ENCODE peak calls at places on chromosomes 11 and 22, in four cellular contexts. One of them, this sample, is unnamed.
A peak's percentile ranks its signal among the peaks of the same experiment; 100 is the strongest.

GRCh38 chr11:111585371-111585770 is 16.9 kb upstream of the SIK2 start:
- DNase-seq in breast epithelium: no peak
- DNase-seq in colonic mucosa: no peak
- DNase-seq in effector memory CD4-positive, alpha-beta T cell: no peak
- DNase-seq in this sample: no peak

GRCh38 chr11:106463154-106463553 is 385.7 kb downstream of the AASDHPPT start:
- DNase-seq in colonic mucosa: no peak
- DNase-seq in breast epithelium: no peak
- DNase-seq in effector memory CD4-positive, alpha-beta T cell: no peak
- DNase-seq in this sample: no peak

GRCh38 chr11:3134651-3135490 is 30.2 kb downstream of the OSBPL5 start:
- DNase-seq in breast epithelium: no peak
- DNase-seq in effector memory CD4-positive, alpha-beta T cell: no peak
- DNase-seq in colonic mucosa: no peak
- DNase-seq in this sample: no peak

GRCh38 chr11:131866535-131867400 is 496.4 kb downstream of the NTM start:
- DNase-seq in effector memory CD4-positive, alpha-beta T cell: no peak
- DNase-seq in colonic mucosa: no peak
- DNase-seq in breast epithelium: no peak
- DNase-seq in this sample: no peak

GRCh38 chr11:73464347-73464746 is 88.1 kb downstream of the RELT start:
- DNase-seq in effector memory CD4-positive, alpha-beta T cell: no peak
- DNase-seq in breast epithelium: no peak
- DNase-seq in colonic mucosa: no peak
- DNase-seq in this sample: no peak

GRCh38 chr22:43148581-43148980 is 2.8 kb upstream of the TSPO start:
- DNase-seq in colonic mucosa: no peak
- DNase-seq in breast epithelium: no peak
- DNase-seq in effector memory CD4-positive, alpha-beta T cell: no peak
- DNase-seq in this sample: no peak

GRCh38 chr22:43227231-43227630 is 40.3 kb upstream of the TTLL12 start:
- DNase-seq in colonic mucosa: no peak
- DNase-seq in breast epithelium: no peak
- DNase-seq in effector memory CD4-positive, alpha-beta T cell: no peak
- DNase-seq in this sample: no peak

GRCh38 chr11:1161410-1162152 is 3.8 kb downstream of the MUC5AC start:
- DNase-seq in breast epithelium: no peak
- DNase-seq in colonic mucosa: no peak
- DNase-seq in effector memory CD4-positive, alpha-beta T cell: no peak
- DNase-seq in this sample: no peak

GRCh38 chr22:26322179-26322905 is 106.7 kb upstream of the ASPHD2 start:
- DNase-seq in colonic mucosa: no peak
- DNase-seq in effector memory CD4-positive, alpha-beta T cell: no peak
- DNase-seq in breast epithelium: no peak
- DNase-seq in this sample: peak; percentile 89

GRCh38 chr22:35539910-35540599 is 576 bp upstream of the RASD2 start:
- DNase-seq in colonic mucosa: peak; percentile 74
- DNase-seq in breast epithelium: no peak
- DNase-seq in effector memory CD4-positive, alpha-beta T cell: peak; percentile 43
- DNase-seq in this sample: peak; percentile 32

GRCh38 chr22:22526125-22526912 is 6.2 kb upstream of the ZNF280A start:
- DNase-seq in effector memory CD4-positive, alpha-beta T cell: no peak
- DNase-seq in colonic mucosa: no peak
- DNase-seq in breast epithelium: no peak
- DNase-seq in this sample: no peak

GRCh38 chr11:65298655-65299179 is 15.9 kb upstream of the CDC42EP2 start:
- DNase-seq in breast epithelium: no peak
- DNase-seq in colonic mucosa: no peak
- DNase-seq in effector memory CD4-positive, alpha-beta T cell: no peak
- DNase-seq in this sample: no peak

GRCh38 chr11:117814766-117815261 is 9.7 kb downstream of the FXYD2 start:
- DNase-seq in effector memory CD4-positive, alpha-beta T cell: peak; percentile 72
- DNase-seq in breast epithelium: peak; percentile 62
- DNase-seq in colonic mucosa: peak; percentile 90
- DNase-seq in this sample: no peak

GRCh38 chr22:25062378-25063095 is 110.0 kb downstream of the KIAA1671 start:
- DNase-seq in effector memory CD4-positive, alpha-beta T cell: peak; percentile 48
- DNase-seq in breast epithelium: no peak
- DNase-seq in colonic mucosa: no peak
- DNase-seq in this sample: no peak

GRCh38 chr11:118306556-118306955 is 2.0 kb downstream of the CD3E start:
- DNase-seq in effector memory CD4-positive, alpha-beta T cell: no peak
- DNase-seq in colonic mucosa: no peak
- DNase-seq in breast epithelium: no peak
- DNase-seq in this sample: no peak

GRCh38 chr11:110525883-110526282 is 96.1 kb downstream of the FDX1 start:
- DNase-seq in breast epithelium: peak; percentile 83
- DNase-seq in colonic mucosa: no peak
- DNase-seq in effector memory CD4-positive, alpha-beta T cell: no peak
- DNase-seq in this sample: peak; percentile 93

GRCh38 chr11:61075891-61076290 is 26.4 kb upstream of the CD5 start:
- DNase-seq in effector memory CD4-positive, alpha-beta T cell: no peak
- DNase-seq in breast epithelium: peak; percentile 53
- DNase-seq in colonic mucosa: peak; percentile 35
- DNase-seq in this sample: peak; percentile 88

GRCh38 chr11:126352934-126353801 is 2.3 kb upstream of the ST3GAL4 start:
- DNase-seq in effector memory CD4-positive, alpha-beta T cell: no peak
- DNase-seq in breast epithelium: no peak
- DNase-seq in colonic mucosa: no peak
- DNase-seq in this sample: no peak

GRCh38 chr22:17665248-17665647 is 26.7 kb downstream of the BCL2L13 start:
- DNase-seq in effector memory CD4-positive, alpha-beta T cell: no peak
- DNase-seq in breast epithelium: no peak
- DNase-seq in colonic mucosa: no peak
- DNase-seq in this sample: no peak

GRCh38 chr11:10208045-10208674 is 85.9 kb downstream of the SBF2 start:
- DNase-seq in effector memory CD4-positive, alpha-beta T cell: no peak
- DNase-seq in breast epithelium: no peak
- DNase-seq in colonic mucosa: no peak
- DNase-seq in this sample: no peak

GRCh38 chr22:17397756-17398155 is 28.5 kb downstream of the CECR2 start:
- DNase-seq in breast epithelium: no peak
- DNase-seq in effector memory CD4-positive, alpha-beta T cell: no peak
- DNase-seq in colonic mucosa: no peak
- DNase-seq in this sample: no peak

GRCh38 chr11:2072551-2073261 is 66.5 kb downstream of the IGF2 start:
- DNase-seq in colonic mucosa: no peak
- DNase-seq in breast epithelium: no peak
- DNase-seq in effector memory CD4-positive, alpha-beta T cell: no peak
- DNase-seq in this sample: no peak

GRCh38 chr11:64766881-64767280 is 7.1 kb upstream of the PYGM start:
- DNase-seq in colonic mucosa: no peak
- DNase-seq in effector memory CD4-positive, alpha-beta T cell: no peak
- DNase-seq in breast epithelium: no peak
- DNase-seq in this sample: no peak

GRCh38 chr22:32617271-32617670 is 142.7 kb downstream of the FBXO7 start:
- DNase-seq in effector memory CD4-positive, alpha-beta T cell: no peak
- DNase-seq in breast epithelium: no peak
- DNase-seq in colonic mucosa: no peak
- DNase-seq in this sample: no peak

GRCh38 chr11:2384723-2385041 is 7.6 kb downstream of the CD81 start:
- DNase-seq in effector memory CD4-positive, alpha-beta T cell: no peak
- DNase-seq in colonic mucosa: no peak
- DNase-seq in breast epithelium: no peak
- DNase-seq in this sample: no peak

GRCh38 chr11:61814958-61815789 is 1.6 kb downstream of the FADS1 start:
- DNase-seq in colonic mucosa: peak; percentile 91
- DNase-seq in effector memory CD4-positive, alpha-beta T cell: peak; percentile 45
- DNase-seq in breast epithelium: peak; percentile 65
- DNase-seq in this sample: peak; percentile 97

GRCh38 chr11:83249972-83250593 is 36.1 kb downstream of the CCDC90B start:
- DNase-seq in colonic mucosa: no peak
- DNase-seq in effector memory CD4-positive, alpha-beta T cell: peak; percentile 2
- DNase-seq in breast epithelium: no peak
- DNase-seq in this sample: no peak

GRCh38 chr11:113553235-113553634 is 78.0 kb upstream of the DRD2 start:
- DNase-seq in breast epithelium: peak; percentile 73
- DNase-seq in effector memory CD4-positive, alpha-beta T cell: no peak
- DNase-seq in colonic mucosa: no peak
- DNase-seq in this sample: peak; percentile 91

GRCh38 chr11:75873417-75874148 is 58.6 kb downstream of the UVRAG start:
- DNase-seq in effector memory CD4-positive, alpha-beta T cell: no peak
- DNase-seq in breast epithelium: no peak
- DNase-seq in colonic mucosa: no peak
- DNase-seq in this sample: no peak

GRCh38 chr11:12884751-12885318 is 124.3 kb upstream of the RASSF10 start:
- DNase-seq in effector memory CD4-positive, alpha-beta T cell: no peak
- DNase-seq in breast epithelium: no peak
- DNase-seq in colonic mucosa: no peak
- DNase-seq in this sample: no peak

GRCh38 chr11:73288873-73289707 is 17.0 kb downstream of the P2RY6 start:
- DNase-seq in effector memory CD4-positive, alpha-beta T cell: peak; percentile 24
- DNase-seq in colonic mucosa: peak; percentile 67
- DNase-seq in breast epithelium: peak; percentile 48
- DNase-seq in this sample: peak; percentile 92

GRCh38 chr11:68354181-68354872 is 41.9 kb downstream of the LRP5 start:
- DNase-seq in colonic mucosa: peak; percentile 91
- DNase-seq in breast epithelium: peak; percentile 94
- DNase-seq in effector memory CD4-positive, alpha-beta T cell: no peak
- DNase-seq in this sample: peak; percentile 96

GRCh38 chr11:122917311-122917710 is 34.8 kb downstream of the JHY start:
- DNase-seq in colonic mucosa: no peak
- DNase-seq in breast epithelium: no peak
- DNase-seq in effector memory CD4-positive, alpha-beta T cell: no peak
- DNase-seq in this sample: peak; percentile 50

GRCh38 chr11:125165111-125165663 is 636 bp downstream of the PKNOX2 start:
- DNase-seq in effector memory CD4-positive, alpha-beta T cell: no peak
- DNase-seq in colonic mucosa: no peak
- DNase-seq in breast epithelium: no peak
- DNase-seq in this sample: peak; percentile 31

GRCh38 chr11:97289823-97290222 is 900.0 kb downstream of the JRKL start:
- DNase-seq in effector memory CD4-positive, alpha-beta T cell: no peak
- DNase-seq in breast epithelium: no peak
- DNase-seq in colonic mucosa: no peak
- DNase-seq in this sample: no peak

GRCh38 chr11:97290444-97291041 is 900.7 kb downstream of the JRKL start:
- DNase-seq in breast epithelium: no peak
- DNase-seq in effector memory CD4-positive, alpha-beta T cell: no peak
- DNase-seq in colonic mucosa: no peak
- DNase-seq in this sample: no peak
- H3K9me3 ChIP-seq in breast epithelium: no peaks in the 10 kb centered on the region
- H3K9me3 ChIP-seq in effector memory CD4-positive, alpha-beta T cell: no peaks in the 10 kb centered on the region
- H3K9me3 ChIP-seq in colonic mucosa: no peaks in the 10 kb centered on the region
- H3K9me3 ChIP-seq in this sample: no peaks in the 10 kb centered on the region

GRCh38 chr22:46699091-46699490 is 39.0 kb downstream of the CERK start:
- DNase-seq in effector memory CD4-positive, alpha-beta T cell: no peak
- DNase-seq in colonic mucosa: no peak
- DNase-seq in breast epithelium: no peak
- DNase-seq in this sample: no peak
- H3K36me3 ChIP-seq in effector memory CD4-positive, alpha-beta T cell: peaks cover 92% of the 10 kb centered on the region
- H3K36me3 ChIP-seq in colonic mucosa: peaks cover 29% of the 10 kb centered on the region
- H3K36me3 ChIP-seq in breast epithelium: peaks cover 5% of the 10 kb centered on the region
- H3K36me3 ChIP-seq in this sample: peaks cover 13% of the 10 kb centered on the region

GRCh38 chr22:19480789-19481188 is 1.1 kb downstream of the CDC45 start:
- DNase-seq in colonic mucosa: no peak
- DNase-seq in effector memory CD4-positive, alpha-beta T cell: no peak
- DNase-seq in breast epithelium: no peak
- DNase-seq in this sample: no peak
- H3K4me3 ChIP-seq in colonic mucosa: no peak overlapping the region
- H3K4me3 ChIP-seq in effector memory CD4-positive, alpha-beta T cell: no peak overlapping the region
- H3K4me3 ChIP-seq in breast epithelium: no peak overlapping the region
- H3K4me3 ChIP-seq in this sample: peak overlapping the region; percentile 71

GRCh38 chr11:133504906-133505305 is 27.4 kb downstream of the OPCML start:
- DNase-seq in effector memory CD4-positive, alpha-beta T cell: no peak
- DNase-seq in colonic mucosa: no peak
- DNase-seq in breast epithelium: no peak
- DNase-seq in this sample: no peak

GRCh38 chr11:133508448-133508847 is 23.9 kb downstream of the OPCML start:
- DNase-seq in colonic mucosa: no peak
- DNase-seq in breast epithelium: peak; percentile 27
- DNase-seq in effector memory CD4-positive, alpha-beta T cell: no peak
- DNase-seq in this sample: no peak

GRCh38 chr11:133507185-133507584 is 25.1 kb downstream of the OPCML start:
- DNase-seq in colonic mucosa: no peak
- DNase-seq in effector memory CD4-positive, alpha-beta T cell: no peak
- DNase-seq in breast epithelium: no peak
- DNase-seq in this sample: no peak

GRCh38 chr11:133506023-133506422 is 26.3 kb downstream of the OPCML start:
- DNase-seq in colonic mucosa: no peak
- DNase-seq in breast epithelium: no peak
- DNase-seq in effector memory CD4-positive, alpha-beta T cell: no peak
- DNase-seq in this sample: no peak

DNA sequence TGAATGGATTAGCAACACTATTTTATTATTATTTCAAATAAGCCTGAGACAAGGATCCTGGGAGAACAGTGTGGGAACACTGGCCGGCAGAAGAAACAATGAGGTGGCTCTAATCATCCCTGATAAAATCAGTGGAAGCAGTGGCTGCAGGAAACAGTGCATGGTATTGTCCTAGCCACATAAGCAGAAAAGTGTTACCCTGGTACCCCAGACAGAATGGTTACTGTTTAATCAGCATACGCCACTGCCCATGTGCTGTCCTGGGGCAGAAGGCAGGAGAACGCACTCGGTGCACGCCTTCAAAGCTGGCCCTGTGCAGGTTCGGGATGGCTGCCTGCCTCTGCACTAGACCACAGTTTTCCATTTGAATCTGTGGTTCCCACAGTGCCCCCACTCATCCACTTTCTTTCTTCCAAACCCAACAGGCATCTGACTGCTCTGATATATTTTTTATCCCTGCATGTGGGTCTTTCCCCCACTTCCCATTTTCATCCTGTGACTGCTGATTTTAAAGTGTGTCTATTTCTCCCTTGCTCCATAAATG is 25.7 kb downstream of the OPCML start:
- DNase-seq in colonic mucosa: no peak
- DNase-seq in breast epithelium: no peak
- DNase-seq in effector memory CD4-positive, alpha-beta T cell: no peak
- DNase-seq in this sample: no peak
- H3K9me3 ChIP-seq in colonic mucosa: no peaks in the 10 kb centered on the region
- H3K9me3 ChIP-seq in breast epithelium: no peaks in the 10 kb centered on the region
- H3K9me3 ChIP-seq in effector memory CD4-positive, alpha-beta T cell: no peaks in the 10 kb centered on the region
- H3K9me3 ChIP-seq in this sample: no peaks in the 10 kb centered on the region